ENCODE peak calls at places on chromosomes 3 and 15, in seven cellular contexts. D, C, P, S, T, F and E are unnamed samples.

GRCh38 chr15:55791576-55792400 is 48.8 kb upstream of the PRTG start:
- DNase-seq in D (no peak), C (no peak), P (no peak), S (peak; percentile 15), T (no peak), F (no peak), E (no peak)

GRCh38 chr3:39590776-39591175 is 123.3 kb downstream of the MOBP start:
- DNase-seq in D (no peak), C (no peak), P (no peak), S (no peak), T (no peak), F (no peak), E (no peak)

GRCh38 chr3:179743913-179744312 is 91.1 kb downstream of the USP13 start:
- DNase-seq in D (no peak), C (no peak), P (no peak), S (no peak), T (no peak), F (no peak), E (no peak)

GRCh38 chr15:57866149-57866736 is 159.7 kb downstream of the POLR2M start:
- DNase-seq in D (no peak), C (peak; percentile 78), P (peak; percentile 76), S (peak; percentile 72), T (no peak), F (peak; percentile 42), E (peak; percentile 38)

GRCh38 chr15:74799843-74800558 is 12.6 kb upstream of the LMAN1L start:
- DNase-seq in D (peak; percentile 45), C (peak; percentile 87), P (peak; percentile 91), S (peak; percentile 52), T (no peak), F (peak; percentile 94), E (peak; percentile 69)

GRCh38 chr15:68637755-68638405 is 59.1 kb downstream of the CORO2B start:
- DNase-seq in D (no peak), C (peak; percentile 38), P (peak; percentile 42), S (no peak), T (no peak), F (no peak), E (peak; percentile 29)

GRCh38 chr3:195207731-195208130 is 63.2 kb downstream of the XXYLT1 start:
- DNase-seq in D (no peak), C (no peak), P (no peak), S (no peak), T (no peak), F (no peak), E (no peak)

GRCh38 chr3:150546226-150547044 is at the start of the genes EIF2A and SERP1:
- DNase-seq in D (peak; percentile 99), C (peak; percentile 99), P (peak; percentile 99), S (peak; percentile 100), T (peak; percentile 98), F (peak; percentile 94), E (peak; percentile 98)

GRCh38 chr3:172139528-172140276 is 100.3 kb downstream of the FNDC3B start:
- DNase-seq in D (no peak), C (no peak), P (no peak), S (peak; percentile 56), T (no peak), F (no peak), E (no peak)

GRCh38 chr3:172140499-172141391 is 101.4 kb downstream of the FNDC3B start:
- DNase-seq in D (peak; percentile 95), C (no peak), P (peak; percentile 65), S (peak; percentile 96), T (no peak), F (no peak), E (peak; percentile 58)

GRCh38 chr3:172143739-172144497 is 104.5 kb downstream of the FNDC3B start:
- DNase-seq in D (no peak), C (no peak), P (no peak), S (no peak), T (no peak), F (no peak), E (no peak)

GRCh38 chr3:172143060-172143451 is 103.7 kb downstream of the FNDC3B start:
- DNase-seq in D (no peak), C (no peak), P (no peak), S (no peak), T (no peak), F (no peak), E (no peak)

DNA sequence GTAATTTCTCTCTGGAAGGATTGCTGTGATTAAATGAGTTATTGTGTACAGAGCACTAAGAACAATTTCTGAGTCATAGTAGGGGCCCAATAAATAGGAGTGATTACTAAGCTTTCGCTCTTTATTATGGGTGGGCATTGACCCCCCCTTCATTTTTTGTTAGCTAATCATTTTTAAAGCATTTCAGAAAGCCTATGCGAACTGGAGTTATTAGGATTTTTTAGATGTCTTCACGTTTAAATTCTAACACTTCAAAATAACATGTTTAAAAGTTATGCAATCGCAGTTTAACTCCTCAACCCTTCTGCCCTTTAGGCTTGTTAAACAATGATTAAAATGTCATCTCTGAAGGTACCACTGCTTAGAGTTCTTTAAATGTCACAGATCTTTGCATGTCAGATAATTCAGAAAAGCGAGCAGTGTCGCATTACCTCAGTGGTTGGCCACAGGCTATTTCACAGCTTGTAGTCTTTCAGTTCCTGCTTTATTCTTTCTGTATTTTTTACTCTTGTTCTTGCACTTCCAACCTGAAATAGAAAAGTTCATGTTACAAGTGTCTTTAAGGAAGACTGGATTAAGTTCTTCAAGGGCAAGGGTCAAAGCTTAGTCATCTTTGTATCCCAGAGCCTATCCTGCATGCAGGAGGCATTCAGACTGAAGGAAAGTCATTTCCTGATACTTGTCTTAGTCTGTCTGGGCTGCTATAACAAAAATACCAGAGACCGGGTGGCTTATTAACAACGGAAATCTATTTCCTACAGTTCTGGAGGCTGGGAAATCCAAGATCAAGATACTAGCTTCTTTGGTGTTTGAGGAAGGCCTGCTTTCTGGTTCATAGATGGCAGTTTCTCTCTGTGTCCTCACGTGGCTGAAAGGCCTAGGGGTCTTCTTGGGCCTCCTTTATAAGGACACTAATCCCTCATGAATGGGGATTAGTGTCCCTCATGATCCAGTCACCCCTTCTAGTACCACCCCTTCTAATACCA is 103.0 kb downstream of the FNDC3B start:
- DNase-seq in D (peak; percentile 71), C (no peak), P (no peak), S (peak; percentile 91), T (no peak), F (no peak), E (no peak)
- TF ChIP-seq POLR2AphosphoS5 in D (no peak), C (no peak), P (no peak), S (peak; percentile 92), T (no peak), F (no peak), E (no peak)

GRCh38 chr3:72628065-72628464 is 220.2 kb downstream of the SHQ1 start:
- DNase-seq in D (no peak), C (no peak), P (no peak), S (no peak), T (no peak), F (no peak), E (peak; percentile 88)
- H3K4me1 ChIP-seq in D (no peaks in the 10 kb centered on the region), C (no peaks in the 10 kb centered on the region), P (no peaks in the 10 kb centered on the region), S (no peaks in the 10 kb centered on the region), T (no peaks in the 10 kb centered on the region), F (peaks cover 4% of the 10 kb centered on the region), E (no peaks in the 10 kb centered on the region)

GRCh38 chr3:60501303-60501702 is 749.9 kb downstream of the FHIT start:
- DNase-seq in D (no peak), C (no peak), P (no peak), S (no peak), T (no peak), F (no peak), E (no peak)

DNA sequence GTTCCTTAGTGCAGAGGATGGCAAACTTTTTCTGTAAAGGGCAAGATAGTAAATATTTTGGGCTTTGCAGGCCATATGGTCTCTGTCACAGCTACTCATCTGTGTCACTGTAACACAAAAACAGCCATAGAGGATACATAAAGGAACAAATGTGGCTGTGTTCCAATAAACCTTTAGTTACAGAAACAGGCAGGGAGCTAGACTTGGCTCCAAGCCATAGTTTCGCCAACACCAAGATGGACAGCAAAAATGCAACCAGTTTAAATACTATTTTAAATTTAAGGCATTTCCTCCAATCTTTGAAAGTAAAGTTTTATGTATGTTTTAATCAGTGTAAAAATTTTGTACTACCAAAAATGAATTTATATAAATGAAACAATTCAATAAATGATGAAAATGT is 753.3 kb downstream of the FHIT start:
- DNase-seq in D (no peak), C (no peak), P (no peak), S (no peak), T (no peak), F (peak; percentile 44), E (no peak)
- TF ChIP-seq POLR2AphosphoS5 in D (no peak), C (no peak), P (no peak), S (no peak), T (no peak), F (no peak), E (no peak)

DNA sequence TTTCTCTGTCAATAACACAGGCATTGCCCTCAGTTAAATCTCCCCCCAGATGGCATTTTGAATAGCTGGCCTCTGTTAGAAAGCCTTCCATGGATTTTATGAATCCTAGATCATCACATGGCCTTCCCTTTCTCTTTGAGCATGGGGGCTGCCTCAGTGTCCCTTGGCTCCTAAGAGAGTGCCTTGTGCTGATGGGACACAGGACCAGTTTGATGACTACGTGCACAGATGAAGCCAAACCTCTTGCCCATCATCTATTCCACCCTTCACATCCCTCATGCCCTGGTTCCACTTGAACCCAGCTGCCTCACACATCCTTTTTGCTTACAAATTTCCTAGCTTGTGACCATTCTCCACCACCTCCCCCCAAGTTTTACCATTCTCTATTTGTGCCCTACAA is 12.9 kb downstream of the TGFBR2 start:
- DNase-seq in D (no peak), C (no peak), P (no peak), S (no peak), T (no peak), F (no peak), E (no peak)
- H3K4me1 ChIP-seq in D (peaks cover 17% of the 10 kb centered on the region), C (peaks cover 89% of the 10 kb centered on the region), P (peaks cover 45% of the 10 kb centered on the region), S (peaks cover 77% of the 10 kb centered on the region), T (peaks cover 86% of the 10 kb centered on the region), F (no peaks in the 10 kb centered on the region), E (no peaks in the 10 kb centered on the region)

DNA sequence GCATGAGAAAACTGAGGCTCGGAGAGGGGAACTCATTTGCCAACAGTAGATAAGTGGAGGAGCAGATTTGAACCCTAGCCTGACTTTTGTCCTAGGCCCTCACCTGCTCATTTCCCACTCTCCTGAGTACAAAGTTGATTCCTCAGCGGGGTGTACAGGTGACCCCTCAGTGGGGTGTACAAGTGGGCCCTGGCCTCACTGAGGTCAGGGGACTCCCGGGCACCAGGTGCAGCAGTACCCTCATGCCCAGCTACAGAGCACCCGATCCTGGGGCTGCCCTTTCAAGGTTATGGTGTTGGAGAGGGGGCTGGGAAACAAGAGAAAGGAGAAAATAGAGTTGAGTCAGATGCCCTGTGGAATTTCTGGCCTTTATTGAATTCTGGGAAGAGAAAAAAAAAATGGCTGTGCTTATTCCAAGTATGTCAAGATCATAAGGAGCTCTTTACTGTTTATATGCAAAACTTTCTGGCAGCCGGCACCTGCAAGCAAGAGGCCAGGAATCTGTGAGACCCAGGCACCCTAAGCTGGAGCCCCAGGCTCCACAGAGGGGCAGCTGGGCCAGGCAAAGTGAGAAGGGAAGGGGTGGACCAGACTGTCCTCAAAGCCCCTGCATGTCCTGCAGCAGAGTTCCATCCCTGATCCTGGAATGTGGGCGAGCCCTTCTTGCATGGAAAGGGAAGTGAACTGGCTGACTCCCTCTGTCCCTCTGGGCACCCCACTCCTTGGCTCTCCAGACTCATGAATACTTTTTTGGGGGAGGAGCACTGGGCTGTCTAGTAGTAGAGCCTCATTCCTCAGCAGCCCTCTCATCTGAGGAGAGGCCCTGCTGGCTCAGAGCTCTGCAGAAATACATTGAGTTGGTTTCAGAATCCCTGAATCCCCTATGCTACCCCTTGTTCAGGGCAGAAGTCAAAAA is 43.1 kb downstream of the AMOTL2 start:
- DNase-seq in D (no peak), C (no peak), P (no peak), S (peak; percentile 19), T (no peak), F (no peak), E (no peak)
- TF ChIP-seq POLR2AphosphoS5 in D (peak; percentile 45), C (no peak), P (no peak), S (no peak), T (no peak), F (no peak), E (no peak)

GRCh38 chr15:95843241-95843851 is 487.2 kb upstream of the NR2F2 start:
- DNase-seq in D (no peak), C (no peak), P (no peak), S (no peak), T (no peak), F (no peak), E (no peak)
- H3K4me1 ChIP-seq in D (no peaks in the 10 kb centered on the region), C (peaks cover 9% of the 10 kb centered on the region), P (peaks cover 3% of the 10 kb centered on the region), S (peaks cover 9% of the 10 kb centered on the region), T (peaks cover 18% of the 10 kb centered on the region), F (no peaks in the 10 kb centered on the region), E (no peaks in the 10 kb centered on the region)